ENCODE peak calls at places on chromosomes 5 and 9, in six cellular contexts. One of them, this sample, is unnamed.

GRCh38 chr5:174910245-174910737 is 185.9 kb downstream of the MSX2 start:
- DNase-seq in PC-9: no peak
- DNase-seq in sigmoid colon: peak; percentile 76
- DNase-seq in CD8-positive, alpha-beta memory T cell: no peak
- DNase-seq in small intestine: peak; percentile 55
- DNase-seq in fibroblast of lung: peak; percentile 50
- DNase-seq in this sample: peak; percentile 31

GRCh38 chr9:38680827-38681226 is 39.1 kb downstream of the FAM240B start:
- DNase-seq in sigmoid colon: no peak
- DNase-seq in CD8-positive, alpha-beta memory T cell: no peak
- DNase-seq in small intestine: no peak
- DNase-seq in PC-9: no peak
- DNase-seq in fibroblast of lung: peak; percentile 19
- DNase-seq in this sample: no peak

GRCh38 chr9:35538361-35539234 is 48.7 kb downstream of the RUSC2 start:
- DNase-seq in small intestine: no peak
- DNase-seq in CD8-positive, alpha-beta memory T cell: no peak
- DNase-seq in fibroblast of lung: peak; percentile 86
- DNase-seq in PC-9: no peak
- DNase-seq in sigmoid colon: peak; percentile 93
- DNase-seq in this sample: no peak

GRCh38 chr5:116724971-116725370 is 150.3 kb upstream of the SEMA6A start:
- DNase-seq in small intestine: no peak
- DNase-seq in CD8-positive, alpha-beta memory T cell: no peak
- DNase-seq in PC-9: no peak
- DNase-seq in sigmoid colon: no peak
- DNase-seq in fibroblast of lung: no peak
- DNase-seq in this sample: no peak

GRCh38 chr5:181204561-181205401 is at the start of gene TRIM7:
- DNase-seq in sigmoid colon: peak; percentile 76
- DNase-seq in PC-9: no peak
- DNase-seq in fibroblast of lung: peak; percentile 34
- DNase-seq in CD8-positive, alpha-beta memory T cell: no peak
- DNase-seq in small intestine: peak; percentile 37
- DNase-seq in this sample: no peak

GRCh38 chr9:136177224-136177623 is 27.7 kb downstream of the LHX3 start:
- DNase-seq in fibroblast of lung: no peak
- DNase-seq in CD8-positive, alpha-beta memory T cell: no peak
- DNase-seq in small intestine: no peak
- DNase-seq in sigmoid colon: no peak
- DNase-seq in PC-9: no peak
- DNase-seq in this sample: no peak

GRCh38 chr9:74100042-74100441 is 397.1 kb upstream of the RORB start:
- DNase-seq in sigmoid colon: no peak
- DNase-seq in small intestine: no peak
- DNase-seq in PC-9: no peak
- DNase-seq in fibroblast of lung: no peak
- DNase-seq in CD8-positive, alpha-beta memory T cell: no peak
- DNase-seq in this sample: no peak

GRCh38 chr5:155128786-155129512 is 115.4 kb downstream of the KIF4B start:
- DNase-seq in fibroblast of lung: no peak
- DNase-seq in PC-9: no peak
- DNase-seq in sigmoid colon: no peak
- DNase-seq in small intestine: no peak
- DNase-seq in CD8-positive, alpha-beta memory T cell: no peak
- DNase-seq in this sample: no peak

GRCh38 chr5:32297181-32298055 is 15.3 kb downstream of the MTMR12 start:
- DNase-seq in small intestine: peak; percentile 56
- DNase-seq in sigmoid colon: no peak
- DNase-seq in fibroblast of lung: no peak
- DNase-seq in CD8-positive, alpha-beta memory T cell: no peak
- DNase-seq in PC-9: peak; percentile 34
- DNase-seq in this sample: no peak

GRCh38 chr5:81601912-81602311 is 149.0 kb downstream of the SSBP2 start:
- DNase-seq in PC-9: no peak
- DNase-seq in fibroblast of lung: no peak
- DNase-seq in CD8-positive, alpha-beta memory T cell: no peak
- DNase-seq in sigmoid colon: no peak
- DNase-seq in small intestine: no peak
- DNase-seq in this sample: no peak

GRCh38 chr5:78417026-78417425 is 56.6 kb downstream of the SCAMP1 start:
- DNase-seq in CD8-positive, alpha-beta memory T cell: no peak
- DNase-seq in fibroblast of lung: no peak
- DNase-seq in PC-9: no peak
- DNase-seq in sigmoid colon: no peak
- DNase-seq in small intestine: no peak
- DNase-seq in this sample: no peak

GRCh38 chr9:6415266-6415665 is 2.3 kb downstream of the UHRF2 start:
- DNase-seq in PC-9: no peak
- DNase-seq in sigmoid colon: no peak
- DNase-seq in CD8-positive, alpha-beta memory T cell: no peak
- DNase-seq in fibroblast of lung: no peak
- DNase-seq in small intestine: no peak
- DNase-seq in this sample: no peak

GRCh38 chr9:129437626-129438323 is 183.1 kb downstream of the C9orf50 start:
- DNase-seq in fibroblast of lung: no peak
- DNase-seq in small intestine: no peak
- DNase-seq in PC-9: no peak
- DNase-seq in CD8-positive, alpha-beta memory T cell: no peak
- DNase-seq in sigmoid colon: peak; percentile 75
- DNase-seq in this sample: no peak

GRCh38 chr9:107332883-107333282 is 49.8 kb downstream of the RAD23B start:
- DNase-seq in sigmoid colon: no peak
- DNase-seq in PC-9: no peak
- DNase-seq in CD8-positive, alpha-beta memory T cell: no peak
- DNase-seq in fibroblast of lung: no peak
- DNase-seq in small intestine: no peak
- DNase-seq in this sample: no peak

GRCh38 chr5:180623844-180624243 is 25.6 kb downstream of the FLT4 start:
- DNase-seq in CD8-positive, alpha-beta memory T cell: no peak
- DNase-seq in sigmoid colon: no peak
- DNase-seq in small intestine: no peak
- DNase-seq in PC-9: no peak
- DNase-seq in fibroblast of lung: no peak
- DNase-seq in this sample: no peak

GRCh38 chr5:19987594-19988345 is at the start of gene CDH18:
- DNase-seq in sigmoid colon: peak; percentile 58
- DNase-seq in small intestine: no peak
- DNase-seq in PC-9: no peak
- DNase-seq in fibroblast of lung: peak; percentile 56
- DNase-seq in CD8-positive, alpha-beta memory T cell: no peak
- DNase-seq in this sample: no peak

GRCh38 chr9:106376689-106377088 is 486.3 kb upstream of the ZNF462 start:
- DNase-seq in sigmoid colon: no peak
- DNase-seq in CD8-positive, alpha-beta memory T cell: no peak
- DNase-seq in small intestine: no peak
- DNase-seq in fibroblast of lung: no peak
- DNase-seq in PC-9: peak; percentile 41
- DNase-seq in this sample: no peak

GRCh38 chr5:135660826-135661555 is 82.2 kb upstream of the CXCL14 start:
- DNase-seq in small intestine: no peak
- DNase-seq in CD8-positive, alpha-beta memory T cell: no peak
- DNase-seq in PC-9: no peak
- DNase-seq in sigmoid colon: no peak
- DNase-seq in fibroblast of lung: no peak
- DNase-seq in this sample: no peak

GRCh38 chr9:124553738-124554137 is 46.5 kb upstream of the NR5A1 start:
- DNase-seq in PC-9: no peak
- DNase-seq in fibroblast of lung: peak; percentile 29
- DNase-seq in small intestine: no peak
- DNase-seq in sigmoid colon: no peak
- DNase-seq in CD8-positive, alpha-beta memory T cell: no peak
- DNase-seq in this sample: no peak

GRCh38 chr9:100674419-100675122 is 96.7 kb downstream of the CAVIN4 start:
- DNase-seq in sigmoid colon: no peak
- DNase-seq in PC-9: no peak
- DNase-seq in small intestine: no peak
- DNase-seq in fibroblast of lung: no peak
- DNase-seq in CD8-positive, alpha-beta memory T cell: no peak
- DNase-seq in this sample: no peak

GRCh38 chr9:129482521-129483466 is 138.1 kb downstream of the C9orf50 start:
- DNase-seq in small intestine: peak; percentile 81
- DNase-seq in PC-9: peak; percentile 69
- DNase-seq in fibroblast of lung: peak; percentile 92
- DNase-seq in sigmoid colon: peak; percentile 96
- DNase-seq in CD8-positive, alpha-beta memory T cell: peak; percentile 67
- DNase-seq in this sample: peak; percentile 57

GRCh38 chr5:59749782-59750520 is 143.6 kb downstream of the PDE4D start:
- DNase-seq in PC-9: no peak
- DNase-seq in sigmoid colon: no peak
- DNase-seq in CD8-positive, alpha-beta memory T cell: no peak
- DNase-seq in small intestine: no peak
- DNase-seq in fibroblast of lung: no peak
- DNase-seq in this sample: no peak

GRCh38 chr5:1159341-1159675 is 42.1 kb upstream of the SLC6A19 start:
- DNase-seq in sigmoid colon: no peak
- DNase-seq in PC-9: no peak
- DNase-seq in CD8-positive, alpha-beta memory T cell: no peak
- DNase-seq in fibroblast of lung: no peak
- DNase-seq in small intestine: no peak
- DNase-seq in this sample: no peak

GRCh38 chr5:33408816-33409215 is 31.9 kb upstream of the TARS1 start:
- DNase-seq in sigmoid colon: no peak
- DNase-seq in PC-9: no peak
- DNase-seq in small intestine: no peak
- DNase-seq in fibroblast of lung: no peak
- DNase-seq in CD8-positive, alpha-beta memory T cell: no peak
- DNase-seq in this sample: no peak

GRCh38 chr5:168288349-168289245 is 2.8 kb upstream of the WWC1 start:
- DNase-seq in sigmoid colon: no peak
- DNase-seq in PC-9: peak; percentile 97
- DNase-seq in CD8-positive, alpha-beta memory T cell: no peak
- DNase-seq in small intestine: peak; percentile 97
- DNase-seq in fibroblast of lung: no peak
- DNase-seq in this sample: no peak

GRCh38 chr9:7802666-7803065 is 3.1 kb upstream of the DMAC1 start:
- DNase-seq in PC-9: no peak
- DNase-seq in sigmoid colon: no peak
- DNase-seq in small intestine: no peak
- DNase-seq in fibroblast of lung: peak; percentile 4
- DNase-seq in CD8-positive, alpha-beta memory T cell: no peak
- DNase-seq in this sample: no peak

GRCh38 chr9:18499987-18500386 is 26.0 kb downstream of the ADAMTSL1 start:
- DNase-seq in CD8-positive, alpha-beta memory T cell: no peak
- DNase-seq in fibroblast of lung: no peak
- DNase-seq in sigmoid colon: no peak
- DNase-seq in PC-9: no peak
- DNase-seq in small intestine: no peak
- DNase-seq in this sample: no peak
- H3K27ac ChIP-seq in CD8-positive, alpha-beta memory T cell: no peak overlapping the region
- H3K27ac ChIP-seq in fibroblast of lung: no peak overlapping the region
- H3K27ac ChIP-seq in sigmoid colon: no peak overlapping the region
- H3K27ac ChIP-seq in PC-9: no peak overlapping the region
- H3K27ac ChIP-seq in small intestine: no peak overlapping the region
- H3K27ac ChIP-seq in this sample: no peak overlapping the region

GRCh38 chr5:151146003-151146524 is 11.5 kb downstream of the ANXA6 start:
- DNase-seq in CD8-positive, alpha-beta memory T cell: no peak
- DNase-seq in sigmoid colon: no peak
- DNase-seq in PC-9: no peak
- DNase-seq in fibroblast of lung: no peak
- DNase-seq in small intestine: no peak
- DNase-seq in this sample: no peak
- H3K4me1 ChIP-seq in CD8-positive, alpha-beta memory T cell: peaks cover 100% of the 10 kb centered on the region
- H3K4me1 ChIP-seq in sigmoid colon: peaks cover 98% of the 10 kb centered on the region
- H3K4me1 ChIP-seq in PC-9: no peaks in the 10 kb centered on the region
- H3K4me1 ChIP-seq in fibroblast of lung: peaks cover 15% of the 10 kb centered on the region
- H3K4me1 ChIP-seq in small intestine: no peaks in the 10 kb centered on the region
- H3K4me1 ChIP-seq in this sample: peaks cover 100% of the 10 kb centered on the region

GRCh38 chr5:91095321-91095720 is 287.8 kb downstream of the ARRDC3 start:
- DNase-seq in CD8-positive, alpha-beta memory T cell: no peak
- DNase-seq in PC-9: no peak
- DNase-seq in small intestine: no peak
- DNase-seq in fibroblast of lung: no peak
- DNase-seq in sigmoid colon: no peak
- DNase-seq in this sample: no peak
- H3K27ac ChIP-seq in CD8-positive, alpha-beta memory T cell: no peak overlapping the region
- H3K27ac ChIP-seq in PC-9: no peak overlapping the region
- H3K27ac ChIP-seq in small intestine: no peak overlapping the region
- H3K27ac ChIP-seq in fibroblast of lung: no peak overlapping the region
- H3K27ac ChIP-seq in sigmoid colon: no peak overlapping the region
- H3K27ac ChIP-seq in this sample: no peak overlapping the region

DNA sequence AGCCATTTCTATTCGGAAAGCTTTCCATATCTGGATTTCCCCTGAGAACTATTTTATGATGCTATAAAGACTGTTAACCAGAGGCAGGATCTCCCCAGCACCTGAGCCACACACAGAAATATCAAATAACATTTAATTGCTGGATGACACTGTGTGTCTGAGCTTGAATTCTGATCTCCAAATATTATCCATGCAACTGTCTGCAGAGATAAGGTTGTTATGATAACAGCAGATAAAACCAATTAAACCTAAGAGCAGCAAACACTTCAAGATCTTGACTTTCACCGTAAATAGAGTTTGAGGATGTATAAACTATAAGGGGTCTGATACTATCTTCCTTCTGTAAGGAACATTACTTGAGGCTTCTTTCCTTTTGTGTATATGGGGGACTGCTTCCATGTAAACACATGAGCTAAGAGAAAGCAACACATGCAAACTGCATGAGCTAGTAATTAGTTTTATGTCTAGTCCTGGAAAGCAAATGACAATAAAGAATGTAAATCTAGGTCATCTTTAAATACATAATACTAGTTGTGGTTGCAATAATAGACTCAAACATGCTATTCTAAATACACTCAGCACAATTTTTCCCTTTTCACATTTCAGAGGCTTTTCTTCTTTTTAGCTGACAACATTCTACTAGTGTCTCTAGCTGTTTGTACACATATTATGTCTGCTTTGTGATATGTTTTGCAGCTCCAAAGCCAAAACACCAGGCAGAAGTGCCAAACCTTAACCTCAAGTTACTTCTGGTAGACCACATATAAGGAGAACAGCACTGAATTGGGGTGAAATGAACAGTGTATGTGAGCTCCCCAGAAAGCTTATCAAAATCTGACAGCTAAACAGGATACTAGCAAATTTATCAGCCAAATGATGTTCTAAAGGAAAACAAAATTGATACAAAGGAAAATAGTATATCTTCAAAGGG is 136.5 kb downstream of the EFNA5 start:
- DNase-seq in small intestine: no peak
- DNase-seq in CD8-positive, alpha-beta memory T cell: no peak
- DNase-seq in fibroblast of lung: no peak
- DNase-seq in sigmoid colon: no peak
- DNase-seq in PC-9: no peak
- DNase-seq in this sample: no peak
- H3K4me1 ChIP-seq in small intestine: no peaks in the 10 kb centered on the region
- H3K4me1 ChIP-seq in CD8-positive, alpha-beta memory T cell: no peaks in the 10 kb centered on the region
- H3K4me1 ChIP-seq in fibroblast of lung: no peaks in the 10 kb centered on the region
- H3K4me1 ChIP-seq in sigmoid colon: peaks cover 4% of the 10 kb centered on the region
- H3K4me1 ChIP-seq in PC-9: no peaks in the 10 kb centered on the region
- H3K4me1 ChIP-seq in this sample: peaks cover 4% of the 10 kb centered on the region

This sample was measured in CD8-positive, alpha-beta T cell.